ENCODE peak calls at places on chromosomes 4 and X, in ten cellular contexts. U, G, S, C, J, T, M, X, K and E are unnamed samples.

GRCh38 chr4:174156239-174156826 is 127.1 kb downstream of the FBXO8 start:
- DNase-seq in U (peak; percentile 77), G (peak; percentile 0), S (peak; percentile 0), C (no peak), J (peak; percentile 48), T (no peak), M (peak; percentile 81), X (no peak), K (peak; percentile 56), E (no peak)

GRCh38 chr4:173461170-173461569 is 62.3 kb upstream of the SCRG1 start:
- DNase-seq in U (no peak), G (no peak), S (no peak), C (no peak), J (peak; percentile 15), T (no peak), M (no peak), X (no peak), K (no peak), E (no peak)

GRCh38 chr4:176259330-176260090 is 9.5 kb downstream of the ASB5 start:
- DNase-seq in U (no peak), G (no peak), S (peak; percentile 4), C (no peak), J (peak; percentile 28), T (no peak), M (peak; percentile 61), X (no peak), K (peak; percentile 14), E (no peak)

GRCh38 chrX:18210470-18210869 is 10.2 kb downstream of the BEND2 start:
- DNase-seq in U (no peak), G (no peak), S (no peak), C (no peak), J (peak; percentile 25), T (no peak), M (peak; percentile 46), X (no peak), K (peak; percentile 7), E (no peak)

GRCh38 chr4:92599044-92599443 is 295.3 kb downstream of the GRID2 start:
- DNase-seq in U (peak; percentile 2), G (no peak), S (no peak), C (no peak), J (no peak), T (no peak), M (no peak), X (no peak), K (no peak), E (no peak)

GRCh38 chrX:119419146-119419545 is 20.0 kb downstream of the SLC25A43 start:
- DNase-seq in U (no peak), G (no peak), S (no peak), C (no peak), J (no peak), T (no peak), M (no peak), X (no peak), K (no peak), E (no peak)

GRCh38 chr4:52244773-52245360 is 193.8 kb downstream of the SPATA18 start:
- DNase-seq in U (peak; percentile 84), G (no peak), S (no peak), C (no peak), J (peak; percentile 21), T (no peak), M (no peak), X (no peak), K (no peak), E (no peak)

GRCh38 chr4:163085085-163085484 is 81.6 kb downstream of the NAF1 start:
- DNase-seq in U (no peak), G (no peak), S (no peak), C (no peak), J (no peak), T (no peak), M (no peak), X (no peak), K (no peak), E (no peak)

GRCh38 chr4:53645108-53645507 is 53.8 kb upstream of the LNX1 start:
- DNase-seq in U (no peak), G (no peak), S (no peak), C (no peak), J (no peak), T (no peak), M (no peak), X (no peak), K (no peak), E (no peak)